ENCODE peak calls at places on chromosomes 11 and 22, in nine cellular contexts. F is natural killer cell; Z is progenitor cell of endocrine pancreas; D is Calu3; N is DND-41; R is glutamatergic neuron; H is tibial nerve; U is AG10803; X is CD8-positive, alpha-beta T cell. C is an unnamed sample.

GRCh38 chr11:13120691-13121090 is 111.6 kb downstream of the RASSF10 start:
- DNase-seq in F (no peak), Z (no peak), D (no peak), N (no peak), R (no peak), H (no peak), U (peak; percentile 48), X (no peak), C (no peak)

GRCh38 chr22:17990167-17990566 is 34.2 kb downstream of the MICAL3 start:
- DNase-seq in F (no peak), Z (no peak), D (no peak), N (no peak), R (no peak), H (no peak), U (no peak), X (no peak), C (no peak)

GRCh38 chr11:67416416-67417335 is 1.2 kb downstream of the CARNS1 start:
- DNase-seq in F (no peak), Z (no peak), D (no peak), N (peak; percentile 92), R (no peak), H (no peak), U (no peak), X (peak; percentile 80), C (no peak)

GRCh38 chr11:1832181-1832988 is 2.4 kb upstream of the SYT8 start:
- DNase-seq in F (peak; percentile 74), Z (peak; percentile 80), D (peak; percentile 82), N (peak; percentile 67), R (peak; percentile 53), H (no peak), U (peak; percentile 3), X (peak; percentile 61), C (no peak)

GRCh38 chr11:12694182-12694531 is 19.9 kb downstream of the TEAD1 start:
- DNase-seq in F (no peak), Z (no peak), D (no peak), N (no peak), R (no peak), H (no peak), U (no peak), X (no peak), C (no peak)

GRCh38 chr11:16786131-16786530 is 47.7 kb downstream of the C11orf58 start:
- DNase-seq in F (no peak), Z (no peak), D (no peak), N (no peak), R (no peak), H (no peak), U (no peak), X (no peak), C (no peak)

GRCh38 chr11:705646-706438 is at the start of gene EPS8L2:
- DNase-seq in F (no peak), Z (no peak), D (peak; percentile 73), N (no peak), R (no peak), H (no peak), U (no peak), X (no peak), C (peak; percentile 73)

GRCh38 chr11:126404367-126404766 is 48.9 kb downstream of the ST3GAL4 start:
- DNase-seq in F (no peak), Z (no peak), D (no peak), N (no peak), R (no peak), H (no peak), U (no peak), X (no peak), C (no peak)

GRCh38 chr11:103596323-103596722 is 440.1 kb upstream of the DDI1 start:
- DNase-seq in F (no peak), Z (no peak), D (no peak), N (no peak), R (no peak), H (no peak), U (no peak), X (no peak), C (no peak)

GRCh38 chr11:1008781-1009180 is 27.7 kb downstream of the MUC6 start:
- DNase-seq in F (no peak), Z (no peak), D (no peak), N (no peak), R (no peak), H (no peak), U (no peak), X (no peak), C (no peak)

GRCh38 chr11:61996933-61997332 is 29.5 kb upstream of the FTH1 start:
- DNase-seq in F (no peak), Z (no peak), D (no peak), N (no peak), R (no peak), H (no peak), U (no peak), X (no peak), C (no peak)

GRCh38 chr22:42269407-42270177 is 861 bp downstream of the TCF20 start:
- DNase-seq in F (peak; percentile 49), Z (peak; percentile 62), D (peak; percentile 84), N (peak; percentile 73), R (peak; percentile 59), H (no peak), U (no peak), X (peak; percentile 60), C (peak; percentile 79)
- TF ChIP-seq CTCF in F (no peak), Z (peak; percentile 37), D (no peak), N (peak; percentile 33), R (peak; percentile 16), H (peak; percentile 16), U (no peak), X (peak; percentile 18), C (peak; percentile 18)

GRCh38 chr11:128948583-128948982 is 5.9 kb upstream of the TP53AIP1 start:
- DNase-seq in F (no peak), Z (no peak), D (peak; percentile 17), N (no peak), R (no peak), H (no peak), U (no peak), X (no peak), C (no peak)

GRCh38 chr11:128942807-128943430 is at the start of gene TP53AIP1:
- DNase-seq in F (no peak), Z (no peak), D (no peak), N (no peak), R (no peak), H (no peak), U (no peak), X (no peak), C (no peak)

GRCh38 chr11:128949791-128950454 is 7.3 kb upstream of the TP53AIP1 start:
- DNase-seq in F (no peak), Z (no peak), D (no peak), N (no peak), R (no peak), H (no peak), U (peak; percentile 39), X (no peak), C (no peak)

GRCh38 chr11:128942272-128942612 is 429 bp downstream of the TP53AIP1 start:
- DNase-seq in F (no peak), Z (no peak), D (no peak), N (no peak), R (no peak), H (no peak), U (no peak), X (no peak), C (no peak)

GRCh38 chr11:128946646-128947045 is 4.0 kb upstream of the TP53AIP1 start:
- DNase-seq in F (no peak), Z (no peak), D (no peak), N (no peak), R (no peak), H (no peak), U (no peak), X (no peak), C (no peak)
- TF ChIP-seq CTCF in F (no peak), Z (no peak), D (no peak), N (no peak), R (no peak), H (no peak), U (no peak), X (no peak), C (no peak)

DNA sequence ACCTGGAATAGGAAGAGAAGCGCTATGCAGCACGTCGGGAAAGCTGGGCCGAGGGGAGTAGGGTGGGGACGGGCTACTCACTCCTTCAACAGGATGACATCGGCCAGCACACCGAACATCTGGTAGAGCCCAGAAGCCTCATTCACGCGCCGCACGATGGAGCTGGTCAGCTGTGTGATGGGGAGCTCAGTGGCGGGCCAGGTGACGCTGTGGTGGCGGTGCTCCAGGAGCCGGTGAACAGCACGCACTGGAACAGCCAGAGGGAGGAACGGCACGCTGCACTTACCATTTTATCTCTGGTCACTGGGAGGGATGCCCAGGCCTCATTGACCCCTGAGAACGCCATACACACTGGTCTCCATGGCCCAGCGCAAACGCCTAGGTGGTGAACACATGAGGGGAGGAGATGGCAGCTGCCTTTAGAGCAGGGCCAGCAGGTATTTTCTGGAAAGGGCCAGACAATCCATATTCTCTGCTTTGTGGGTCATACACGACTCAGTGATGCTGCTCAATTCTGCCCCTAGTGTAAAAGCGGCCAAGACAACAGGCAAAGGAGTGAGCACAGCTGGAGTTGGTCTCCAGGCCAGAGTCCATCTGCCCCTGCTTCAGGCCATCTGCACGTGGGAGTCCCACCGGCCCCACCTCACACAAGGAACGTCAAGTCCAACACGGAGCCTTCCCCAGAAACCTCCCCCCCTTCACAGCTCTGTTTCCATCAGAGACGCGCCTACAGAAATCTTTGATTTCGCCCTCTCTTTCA is 8.8 kb downstream of the FOXRED2 start:
- DNase-seq in F (no peak), Z (no peak), D (no peak), N (no peak), R (peak; percentile 84), H (no peak), U (no peak), X (no peak), C (no peak)
- TF ChIP-seq CTCF in F (no peak), Z (no peak), D (no peak), N (no peak), R (peak; percentile 40), H (no peak), U (no peak), X (no peak), C (no peak)

GRCh38 chr11:114058871-114059277 is 637 bp upstream of the ZBTB16 start:
- DNase-seq in F (no peak), Z (no peak), D (no peak), N (no peak), R (no peak), H (no peak), U (no peak), X (no peak), C (no peak)

GRCh38 chr11:114057147-114057546 is 2.4 kb upstream of the ZBTB16 start:
- DNase-seq in F (no peak), Z (no peak), D (no peak), N (no peak), R (no peak), H (no peak), U (no peak), X (no peak), C (no peak)

GRCh38 chr11:114057605-114058004 is 1.9 kb upstream of the ZBTB16 start:
- DNase-seq in F (no peak), Z (no peak), D (no peak), N (no peak), R (no peak), H (no peak), U (no peak), X (no peak), C (no peak)

GRCh38 chr11:114059278-114059983 is at the start of gene ZBTB16:
- DNase-seq in F (peak; percentile 78), Z (peak; percentile 73), D (no peak), N (no peak), R (peak; percentile 90), H (peak; percentile 79), U (no peak), X (peak; percentile 50), C (peak; percentile 83)

GRCh38 chr11:114058026-114058706 is 1.3 kb upstream of the ZBTB16 start:
- DNase-seq in F (no peak), Z (no peak), D (no peak), N (no peak), R (no peak), H (no peak), U (no peak), X (no peak), C (no peak)
- TF ChIP-seq CTCF in F (no peak), Z (no peak), D (no peak), N (no peak), R (no peak), H (no peak), U (no peak), X (no peak), C (no peak)

C was measured in type B pancreatic cell.